ENCODE peak calls at places on chromosomes 7 and 10, in four cellular contexts. K is fibroblast of gingiva, X is esophagus squamous epithelium, L is vagina. Y is an unnamed sample.

GRCh38 chr7:156652886-156653568 is 12.5 kb downstream of the RNF32 start:
- DNase-seq in L (no peak), K (no peak), X (no peak), Y (no peak)

GRCh38 chr10:132489704-132490534 is 47.7 kb upstream of the INPP5A start:
- DNase-seq in X (no peak), K (no peak), L (no peak), Y (no peak)

GRCh38 chr7:359776-360361 is 69.9 kb downstream of the FOXL3 start:
- DNase-seq in K (no peak), X (no peak), L (no peak), Y (no peak)

GRCh38 chr10:125084191-125085186 is 75.9 kb downstream of the CTBP2 start:
- DNase-seq in K (peak), X (no peak), L (no peak), Y (peak)

GRCh38 chr10:131882590-131883451 is 18.0 kb upstream of the PPP2R2D start:
- DNase-seq in L (no peak), X (no peak), K (no peak), Y (no peak)

GRCh38 chr10:68897336-68897741 is 3.8 kb upstream of the DDX50 start:
- DNase-seq in L (no peak), K (peak), X (no peak), Y (peak)

GRCh38 chr10:132858121-132859081 is 72.5 kb upstream of the NKX6-2 start:
- DNase-seq in K (no peak), X (no peak), L (no peak), Y (no peak)

GRCh38 chr7:28990200-28990960 is 32.2 kb upstream of the TRIL start:
- DNase-seq in X (no peak), L (no peak), K (peak), Y (peak)

GRCh38 chr10:93254180-93254847 is 180.6 kb downstream of the CYP26A1 start:
- DNase-seq in K (no peak), X (no peak), L (no peak), Y (no peak)

Y was measured in AG10803.